ENCODE peak calls at places on chromosomes 2 and 18, in seven cellular contexts. U is H9, X is IMR-90, R is neuronal stem cell, T is H1, Z is mesenchymal stem cell, B is trophoblast cell. H is an unnamed sample.

GRCh38 chr18:9494778-9495302 is 19.5 kb downstream of the RALBP1 start:
- DNase-seq in U (no peak), X (peak; percentile 57), R (no peak), T (no peak), Z (peak; percentile 81), B (peak; percentile 36), H (peak; percentile 91)

GRCh38 chr18:47679864-47680263 is 250.6 kb downstream of the SMAD2 start:
- DNase-seq in U (no peak), X (no peak), R (no peak), T (no peak), Z (no peak), B (no peak), H (no peak)

GRCh38 chr2:102297891-102298290 is 13.5 kb upstream of the IL1RL1 start:
- DNase-seq in U (no peak), X (no peak), R (no peak), T (no peak), Z (no peak), B (peak; percentile 56), H (no peak)

GRCh38 chr2:201908901-201909300 is 102.6 kb downstream of the CDK15 start:
- DNase-seq in U (no peak), X (peak; percentile 67), R (no peak), T (no peak), Z (no peak), B (peak; percentile 7), H (no peak)

GRCh38 chr2:40457846-40458245 is 6.0 kb upstream of the SLC8A1 start:
- DNase-seq in U (no peak), X (no peak), R (no peak), T (no peak), Z (peak; percentile 10), B (no peak), H (no peak)

GRCh38 chr2:33129261-33129660 is 182.5 kb downstream of the LTBP1 start:
- DNase-seq in U (no peak), X (no peak), R (no peak), T (no peak), Z (no peak), B (peak; percentile 50), H (no peak)

GRCh38 chr2:189542145-189542882 is 38.3 kb downstream of the SLC40A1 start:
- DNase-seq in U (no peak), X (no peak), R (no peak), T (no peak), Z (no peak), B (no peak), H (no peak)

GRCh38 chr18:69757733-69758132 is 189.9 kb downstream of the CD226 start:
- DNase-seq in U (peak; percentile 43), X (peak; percentile 66), R (no peak), T (no peak), Z (no peak), B (no peak), H (peak; percentile 67)

GRCh38 chr18:75261430-75262223 is 51.0 kb downstream of the TSHZ1 start:
- DNase-seq in U (no peak), X (no peak), R (no peak), T (no peak), Z (no peak), B (no peak), H (no peak)

GRCh38 chr2:204441316-204441715 is 104.0 kb upstream of the PARD3B start:
- DNase-seq in U (no peak), X (no peak), R (no peak), T (no peak), Z (no peak), B (no peak), H (no peak)

GRCh38 chr18:66838340-66838987 is 234.6 kb upstream of the CDH19 start:
- DNase-seq in U (no peak), X (no peak), R (no peak), T (no peak), Z (no peak), B (no peak), H (no peak)

GRCh38 chr2:73359915-73360697 is 25.5 kb upstream of the ALMS1 start:
- DNase-seq in U (no peak), X (no peak), R (no peak), T (no peak), Z (peak; percentile 2), B (no peak), H (no peak)

GRCh38 chr2:62460175-62460574 is 45.8 kb downstream of the TMEM17 start:
- DNase-seq in U (no peak), X (no peak), R (no peak), T (no peak), Z (no peak), B (no peak), H (no peak)

GRCh38 chr2:40130251-40130994 is 321.5 kb downstream of the SLC8A1 start:
- DNase-seq in U (no peak), X (peak; percentile 77), R (no peak), T (no peak), Z (peak; percentile 61), B (no peak), H (peak; percentile 8)

DNA sequence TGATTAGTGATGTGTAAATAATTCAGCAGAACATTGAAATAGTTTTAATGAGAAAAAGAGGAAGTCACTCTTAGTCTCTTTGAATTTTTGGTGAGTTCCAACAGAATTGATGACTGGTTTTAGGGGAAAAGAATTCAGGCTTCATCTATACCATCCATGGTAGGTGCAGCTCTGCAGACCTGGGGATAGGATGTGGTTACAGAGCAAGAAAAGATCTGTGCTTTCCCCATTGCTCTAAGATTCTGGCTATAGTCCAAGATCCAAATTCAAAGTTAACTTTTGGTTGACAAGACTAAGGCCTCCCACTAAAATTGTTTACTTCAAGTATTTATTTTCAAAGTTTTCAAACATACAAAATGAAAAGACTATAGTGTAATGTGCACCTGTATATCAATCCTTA is 3.6 kb downstream of the UGT1A10 start:
- DNase-seq in U (no peak), X (no peak), R (no peak), T (no peak), Z (no peak), B (no peak), H (no peak)
- H3K4ac ChIP-seq in U (no peak overlapping the region), X (no peak overlapping the region), R (no peak overlapping the region), T (no peak overlapping the region), Z (no peak overlapping the region), B (no peak overlapping the region), H (no peak overlapping the region)

GRCh38 chr2:199778655-199779054 is 72.3 kb downstream of the FTCDNL1 start:
- DNase-seq in U (no peak), X (no peak), R (no peak), T (no peak), Z (no peak), B (no peak), H (no peak)
- H3K4ac ChIP-seq in U (no peak overlapping the region), X (no peak overlapping the region), R (no peak overlapping the region), T (no peak overlapping the region), Z (no peak overlapping the region), B (no peak overlapping the region), H (no peak overlapping the region)

DNA sequence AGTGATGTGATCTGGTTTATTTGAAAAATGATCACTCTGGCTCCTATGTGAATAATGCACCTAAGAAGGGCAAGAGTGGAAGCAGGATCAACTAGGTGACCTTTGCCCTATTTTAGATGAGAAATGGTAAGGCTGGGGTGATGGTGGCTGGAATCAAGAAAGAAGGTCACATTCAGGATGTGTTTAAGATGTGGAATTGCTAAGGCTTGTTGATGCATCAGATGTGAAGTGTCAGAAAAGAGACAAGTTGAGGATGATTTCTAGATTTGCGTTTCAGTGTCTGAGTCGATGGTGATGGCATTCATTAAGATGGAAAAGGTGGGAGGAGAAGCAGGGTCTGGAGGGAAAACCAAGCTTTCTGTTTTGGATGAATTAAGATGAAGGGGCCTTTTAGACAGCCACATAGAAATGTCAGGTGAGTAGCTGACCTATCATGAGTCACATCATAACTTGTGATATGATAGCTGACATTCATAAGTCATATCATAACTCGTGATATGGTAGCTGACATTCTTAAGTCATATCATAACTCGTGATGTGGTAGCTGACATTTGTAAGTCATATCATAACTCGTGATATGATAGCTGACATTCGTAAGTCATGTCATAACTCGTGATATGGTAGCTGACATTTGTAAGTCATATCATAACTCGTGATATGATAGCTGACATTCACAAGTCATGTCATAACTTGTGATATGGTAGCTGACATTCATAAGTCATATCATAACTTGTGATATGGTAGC is 101.2 kb upstream of the SEC11C start:
- DNase-seq in U (no peak), X (no peak), R (no peak), T (no peak), Z (no peak), B (no peak), H (no peak)
- H3K4ac ChIP-seq in U (no peak overlapping the region), X (no peak overlapping the region), R (no peak overlapping the region), T (no peak overlapping the region), Z (no peak overlapping the region), B (no peak overlapping the region), H (no peak overlapping the region)

GRCh38 chr2:121582272-121582671 is 51.6 kb downstream of the RNU4ATAC start:
- DNase-seq in U (no peak), X (no peak), R (no peak), T (no peak), Z (no peak), B (no peak), H (no peak)
- H3K4ac ChIP-seq in U (no peak overlapping the region), X (no peak overlapping the region), R (no peak overlapping the region), T (no peak overlapping the region), Z (no peak overlapping the region), B (no peak overlapping the region), H (no peak overlapping the region)